ENCODE peak calls at places on chromosome 16, in ten cellular contexts. Z is prostate gland; Q is NCI-H345; V is putamen; M is stimulated activated CD4-positive, alpha-beta T cell treated with anti-CD3 and anti-CD28 coated beads, Interleukin-1b, Interleukin-23, amount 100 ng/mL, for 4 hours; O is B cell; A is T-helper 1 cell; F is AG04450; S is CD4-positive, alpha-beta memory T cell; Y is NCI-H460. B is an unnamed sample.

GRCh38 chr16:55021595-55022475 is 91.2 kb downstream of the IRX5 start:
- DNase-seq in Z (no peak), Q (no peak), V (no peak), M (no peak), O (no peak), A (no peak), F (no peak), S (no peak), Y (peak), B (peak)

GRCh38 chr16:54947616-54948015 is 17.0 kb downstream of the IRX5 start:
- DNase-seq in Z (no peak), Q (no peak), V (no peak), M (no peak), O (no peak), A (no peak), F (no peak), S (no peak), Y (no peak), B (no peak)

GRCh38 chr16:88345031-88345942 is 37.5 kb upstream of the ZNF469 start:
- DNase-seq in Z (no peak), Q (no peak), V (no peak), M (no peak), O (no peak), A (no peak), F (no peak), S (no peak), Y (no peak), B (no peak)

GRCh38 chr16:89334461-89334860 is 117.0 kb downstream of the ZNF778 start:
- DNase-seq in Z (no peak), Q (no peak), V (no peak), M (no peak), O (no peak), A (no peak), F (no peak), S (no peak), Y (no peak), B (no peak)

GRCh38 chr16:2689968-2690830 is 7.9 kb downstream of the KCTD5 start:
- DNase-seq in Z (no peak), Q (no peak), V (no peak), M (no peak), O (no peak), A (no peak), F (no peak), S (no peak), Y (no peak), B (no peak)

GRCh38 chr16:68265078-68265925 is 976 bp downstream of the SLC7A6 start:
- DNase-seq in Z (peak), Q (no peak), V (no peak), M (peak), O (peak), A (peak), F (no peak), S (peak), Y (peak), B (peak)

GRCh38 chr16:56389554-56389953 is 35.8 kb downstream of the AMFR start:
- DNase-seq in Z (no peak), Q (no peak), V (no peak), M (no peak), O (no peak), A (no peak), F (peak), S (no peak), Y (no peak), B (peak)

GRCh38 chr16:54080524-54081008 is 206.0 kb downstream of the IRX3 start:
- DNase-seq in Z (peak), Q (no peak), V (no peak), M (no peak), O (no peak), A (no peak), F (peak), S (no peak), Y (peak), B (peak)

GRCh38 chr16:88323546-88324330 is 59.0 kb upstream of the ZNF469 start:
- DNase-seq in Z (no peak), Q (no peak), V (no peak), M (no peak), O (no peak), A (no peak), F (no peak), S (no peak), Y (no peak), B (no peak)

GRCh38 chr16:9526791-9527190 is 435.3 kb downstream of the HAPSTR1 start:
- DNase-seq in Z (no peak), Q (no peak), V (no peak), M (no peak), O (no peak), A (no peak), F (no peak), S (no peak), Y (no peak), B (no peak)